ENCODE peak calls at places on chromosomes 4 and X, in four cellular contexts. W is cardiac muscle cell, H is iPS DF 6.9, Y is aorta. F is an unnamed sample.
A peak's percentile ranks its signal among the peaks of the same experiment; 100 is the strongest.

GRCh38 chr4:127174168-127174567 is 458.6 kb upstream of the INTU start:
- DNase-seq in W (no peak), Y (no peak), H (no peak), F (no peak)

GRCh38 chr4:151530230-151530629 is 121.3 kb downstream of the FHIP1A start:
- DNase-seq in H (no peak), W (no peak), Y (no peak), F (no peak)

GRCh38 chrX:102341867-102342266 is 94.9 kb downstream of the NXF2 start:
- DNase-seq in H (no peak), Y (no peak), W (no peak), F (no peak)

GRCh38 chrX:74371823-74372222 is 49.5 kb upstream of the SLC16A2 start:
- DNase-seq in Y (no peak), W (no peak), H (no peak), F (no peak)

GRCh38 chr4:186726150-186726439 is 2.4 kb upstream of the FAT1 start:
- DNase-seq in W (no peak), Y (no peak), H (no peak), F (no peak)

GRCh38 chr4:19961092-19961491 is 290.6 kb upstream of the SLIT2 start:
- DNase-seq in Y (no peak), H (no peak), W (no peak), F (no peak)

GRCh38 chr4:147076179-147076578 is 130.5 kb upstream of the TTC29 start:
- DNase-seq in H (no peak), W (no peak), Y (no peak), F (no peak)

GRCh38 chr4:124711469-124712416 is 789 bp downstream of the ANKRD50 start:
- DNase-seq in H (no peak), Y (peak; percentile 82), W (peak; percentile 81), F (peak; percentile 39)

GRCh38 chrX:45445745-45446412 is 245.2 kb upstream of the DIPK2B start:
- DNase-seq in W (peak; percentile 70), Y (no peak), H (no peak), F (no peak)

GRCh38 chr4:97208749-97209148 is 934.5 kb downstream of the STPG2 start:
- DNase-seq in W (no peak), Y (no peak), H (no peak), F (no peak)

GRCh38 chr4:184170996-184171395 is 46.7 kb downstream of the ENPP6 start:
- DNase-seq in H (no peak), Y (no peak), W (peak; percentile 26), F (no peak)

GRCh38 chrX:68060506-68061205 is 372.6 kb downstream of the OPHN1 start:
- DNase-seq in W (no peak), Y (no peak), H (no peak), F (no peak)

GRCh38 chr4:32129967-32130366 is 1409.8 kb downstream of the PCDH7 start:
- DNase-seq in H (no peak), W (no peak), Y (no peak), F (no peak)

GRCh38 chr4:1345905-1346780 is 865 bp upstream of the UVSSA start:
- DNase-seq in W (peak; percentile 57), Y (no peak), H (no peak), F (peak; percentile 43)

GRCh38 chrX:45083314-45083713 is 117.4 kb downstream of the DIPK2B start:
- DNase-seq in H (no peak), W (no peak), Y (no peak), F (peak; percentile 15)

GRCh38 chr4:8724436-8725070 is 132.0 kb downstream of the CPZ start:
- DNase-seq in W (no peak), H (no peak), Y (peak; percentile 49), F (no peak)

GRCh38 chr4:89254847-89255246 is 52.8 kb downstream of the GPRIN3 start:
- DNase-seq in W (peak; percentile 46), Y (no peak), H (peak; percentile 29), F (peak; percentile 3)

GRCh38 chrX:20442597-20442996 is 175.9 kb upstream of the RPS6KA3 start:
- DNase-seq in Y (peak; percentile 91), W (peak; percentile 90), H (peak; percentile 41), F (peak; percentile 86)

DNA sequence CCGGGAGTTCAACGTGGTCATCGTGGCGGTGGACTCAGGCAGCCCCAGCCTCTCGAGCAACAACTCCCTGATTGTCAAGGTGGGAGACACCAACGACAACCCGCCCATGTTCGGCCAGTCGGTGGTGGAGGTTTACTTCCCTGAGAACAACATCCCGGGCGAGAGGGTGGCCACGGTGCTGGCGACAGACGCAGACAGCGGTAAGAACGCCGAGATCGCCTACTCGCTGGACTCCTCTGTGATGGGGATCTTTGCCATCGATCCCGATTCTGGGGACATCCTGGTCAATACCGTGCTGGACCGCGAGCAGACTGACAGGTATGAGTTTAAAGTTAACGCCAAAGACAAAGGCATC is 2.7 kb downstream of the PCDH7 start:
- DNase-seq in W (no peak), Y (no peak), H (no peak), F (no peak)
- H3K4me3 ChIP-seq in W (peak overlapping the region; percentile 92), Y (peak overlapping the region; percentile 95), H (peak overlapping the region; percentile 51), F (no peak overlapping the region)

GRCh38 chrX:41429592-41429991 is 17.6 kb upstream of the NYX start:
- DNase-seq in H (no peak), W (no peak), Y (no peak), F (no peak)
- H3K4me3 ChIP-seq in H (no peak overlapping the region), W (no peak overlapping the region), Y (no peak overlapping the region), F (no peak overlapping the region)

GRCh38 chr4:55549888-55550287 is 3.2 kb upstream of the CLOCK start:
- DNase-seq in Y (no peak), H (no peak), W (peak; percentile 20), F (no peak)

GRCh38 chr4:55547918-55548317 is 1.2 kb upstream of the CLOCK start:
- DNase-seq in H (no peak), W (no peak), Y (no peak), F (no peak)

GRCh38 chr4:55554453-55555030 is 7.8 kb upstream of the CLOCK start:
- DNase-seq in Y (no peak), W (peak; percentile 71), H (no peak), F (no peak)

DNA sequence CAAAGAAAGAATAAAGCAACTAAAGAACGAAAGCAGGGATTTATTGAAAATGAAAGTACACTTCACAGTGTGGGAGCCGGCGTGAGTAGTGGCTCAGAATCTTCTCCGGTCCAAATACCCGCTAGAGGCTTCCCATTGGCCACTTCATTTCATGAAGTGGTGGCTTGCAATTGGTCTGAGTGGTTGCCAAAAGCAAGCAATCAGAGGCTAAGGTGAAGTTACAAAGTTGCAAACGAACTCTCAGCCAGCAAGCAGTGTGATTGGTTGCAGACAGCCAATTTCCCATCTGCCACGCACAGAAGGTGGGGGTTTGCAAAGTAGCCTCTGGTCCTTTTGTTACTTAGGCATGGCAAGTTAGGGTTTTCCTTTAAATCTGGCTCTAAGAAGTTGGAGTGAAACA is 6.7 kb upstream of the CLOCK start:
- DNase-seq in W (peak; percentile 67), Y (no peak), H (no peak), F (no peak)
- H3K4me3 ChIP-seq in W (no peak overlapping the region), Y (no peak overlapping the region), H (no peak overlapping the region), F (no peak overlapping the region)

GRCh38 chr4:21242163-21242562 is 541.9 kb downstream of the PACRGL start:
- DNase-seq in H (no peak), Y (no peak), W (no peak), F (no peak)
- H3K4me3 ChIP-seq in H (no peak overlapping the region), Y (no peak overlapping the region), W (no peak overlapping the region), F (no peak overlapping the region)

GRCh38 chr4:6562931-6563901 is 11.8 kb upstream of the MAN2B2 start:
- DNase-seq in H (no peak), Y (no peak), W (peak; percentile 7), F (no peak)
- H3K4me3 ChIP-seq in H (peak overlapping the region; percentile 12), Y (peak overlapping the region; percentile 48), W (peak overlapping the region; percentile 12), F (no peak overlapping the region)

DNA sequence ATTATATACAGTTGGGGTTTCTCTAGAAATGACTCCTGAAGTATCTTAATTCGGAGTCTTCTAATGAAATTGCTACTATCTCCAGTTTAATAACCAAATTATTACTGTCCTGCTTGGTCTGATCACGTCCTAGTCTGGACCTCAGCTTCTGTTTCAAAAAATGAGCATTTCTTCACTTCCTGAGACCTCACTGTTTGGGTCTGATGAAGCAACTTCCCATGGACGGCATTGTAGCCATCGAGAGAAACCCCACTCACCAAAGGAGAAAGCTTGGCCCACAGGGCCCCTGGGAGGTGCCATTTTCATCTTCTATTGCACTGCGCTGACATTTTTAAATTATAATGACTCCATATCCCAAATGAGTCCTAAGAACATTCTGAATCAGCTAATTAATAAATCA is 178.0 kb downstream of the MGST2 start:
- DNase-seq in H (no peak), Y (no peak), W (no peak), F (no peak)
- H3K4me3 ChIP-seq in H (no peak overlapping the region), Y (no peak overlapping the region), W (no peak overlapping the region), F (no peak overlapping the region)

GRCh38 chr4:98996056-98996941 is 778 bp downstream of the METAP1 start:
- DNase-seq in W (peak; percentile 39), Y (no peak), H (no peak), F (no peak)

GRCh38 chr4:98995183-98996055 is at the start of gene METAP1:
- DNase-seq in W (peak; percentile 96), Y (peak; percentile 96), H (peak; percentile 73), F (peak; percentile 95)

GRCh38 chr4:98993419-98994071 is 2.0 kb upstream of the METAP1 start:
- DNase-seq in H (no peak), W (no peak), Y (no peak), F (no peak)

GRCh38 chr4:98994474-98995182 is 893 bp upstream of the METAP1 start:
- DNase-seq in Y (no peak), H (no peak), W (peak; percentile 18), F (no peak)

DNA sequence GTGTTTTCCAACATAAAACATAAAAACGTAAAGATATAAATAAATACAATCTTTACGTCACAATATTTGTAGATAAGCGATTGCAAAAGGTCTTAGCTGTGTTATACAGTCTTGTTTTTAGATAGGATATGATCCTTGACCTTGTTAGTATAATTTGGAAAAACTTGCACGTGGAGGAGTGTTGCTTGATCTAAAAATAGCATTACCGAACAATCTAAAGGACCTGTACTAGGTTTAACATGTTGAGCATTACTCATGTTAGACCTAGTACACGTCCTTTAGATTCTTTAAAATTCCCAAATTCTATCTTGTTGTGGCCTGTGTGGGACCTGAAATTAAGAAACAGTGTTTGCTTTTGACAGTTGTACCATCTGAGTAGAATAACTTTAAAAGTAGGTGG is 1.7 kb downstream of the METAP1 start:
- DNase-seq in W (no peak), Y (no peak), H (no peak), F (no peak)
- H3K4me3 ChIP-seq in W (peak overlapping the region; percentile 94), Y (no peak overlapping the region), H (no peak overlapping the region), F (no peak overlapping the region)